ENCODE peak calls at places on chromosomes 5 and 9, in five cellular contexts. B, Y, Z, F and G are unnamed samples.

GRCh38 chr9:6302417-6302816 is 25.8 kb upstream of the TPD52L3 start:
- DNase-seq in B (no peak), Y (no peak), Z (no peak), F (no peak), G (no peak)

GRCh38 chr5:67283988-67284457 is 87.4 kb upstream of the CD180 start:
- DNase-seq in B (no peak), Y (no peak), Z (no peak), F (no peak), G (no peak)

GRCh38 chr9:118882674-118883073 is 486.6 kb downstream of the BRINP1 start:
- DNase-seq in B (peak), Y (no peak), Z (no peak), F (no peak), G (peak)

GRCh38 chr9:113520109-113520642 is 56.6 kb downstream of the RGS3 start:
- DNase-seq in B (peak), Y (no peak), Z (no peak), F (peak), G (no peak)

GRCh38 chr5:93569295-93570164 is 11.5 kb downstream of the NR2F1-AS1 start:
- DNase-seq in B (peak), Y (no peak), Z (no peak), F (no peak), G (no peak)

GRCh38 chr9:32703635-32704034 is 68.2 kb upstream of the TAF1L start:
- DNase-seq in B (no peak), Y (no peak), Z (no peak), F (no peak), G (no peak)

GRCh38 chr9:119768266-119768665 is 399.0 kb upstream of the BRINP1 start:
- DNase-seq in B (no peak), Y (no peak), Z (no peak), F (no peak), G (no peak)

GRCh38 chr9:70413798-70414775 is at the start of gene KLF9:
- DNase-seq in B (peak), Y (peak), Z (peak), F (peak), G (peak)

GRCh38 chr5:149455889-149456409 is 76.9 kb upstream of the IL17B start:
- DNase-seq in B (peak), Y (peak), Z (no peak), F (no peak), G (peak)

GRCh38 chr5:133868946-133869674 is 99.3 kb downstream of the C5orf15 start:
- DNase-seq in B (peak), Y (peak), Z (peak), F (peak), G (peak)

GRCh38 chr5:178372091-178372695 is 139.6 kb upstream of the PHYKPL start:
- DNase-seq in B (no peak), Y (no peak), Z (no peak), F (no peak), G (peak)

GRCh38 chr5:5360878-5361520 is 61.5 kb upstream of the ICE1 start:
- DNase-seq in B (no peak), Y (no peak), Z (no peak), F (no peak), G (no peak)

GRCh38 chr9:114221706-114222465 is 66.5 kb downstream of the COL27A1 start:
- DNase-seq in B (no peak), Y (no peak), Z (no peak), F (no peak), G (no peak)

GRCh38 chr5:107431998-107432397 is 238.7 kb downstream of the EFNA5 start:
- DNase-seq in B (peak), Y (no peak), Z (no peak), F (no peak), G (no peak)

GRCh38 chr5:104071887-104072286 is 509.3 kb upstream of the NUDT12 start:
- DNase-seq in B (no peak), Y (no peak), Z (no peak), F (no peak), G (no peak)

GRCh38 chr9:129080608-129081387 is at the start of gene DOLPP1:
- DNase-seq in B (peak), Y (peak), Z (peak), F (peak), G (peak)

GRCh38 chr9:121222524-121223171 is 21.0 kb upstream of the RAB14 start:
- DNase-seq in B (peak), Y (peak), Z (no peak), F (no peak), G (no peak)

GRCh38 chr9:126652140-126652558 is 38.4 kb downstream of the LMX1B start:
- DNase-seq in B (no peak), Y (no peak), Z (no peak), F (no peak), G (no peak)

GRCh38 chr5:107855171-107855570 is 184.4 kb upstream of the EFNA5 start:
- DNase-seq in B (no peak), Y (no peak), Z (no peak), F (no peak), G (no peak)

GRCh38 chr9:77585335-77585786 is 62.8 kb downstream of the GNA14 start:
- DNase-seq in B (no peak), Y (no peak), Z (no peak), F (no peak), G (no peak)

GRCh38 chr5:132257131-132258101 is at the start of gene PDLIM4:
- DNase-seq in B (peak), Y (no peak), Z (peak), F (no peak), G (peak)
- H3K4me3 ChIP-seq in B (peak), Y (no peak), Z (peak), F (no peak), G (peak)

GRCh38 chr5:151023047-151023615 is 2.7 kb downstream of the GPX3 start:
- DNase-seq in B (no peak), Y (no peak), Z (no peak), F (no peak), G (peak)

GRCh38 chr5:151021771-151022170 is 1.4 kb downstream of the GPX3 start:
- DNase-seq in B (no peak), Y (no peak), Z (no peak), F (no peak), G (no peak)

GRCh38 chr5:151023651-151024050 is 3.3 kb downstream of the GPX3 start:
- DNase-seq in B (no peak), Y (no peak), Z (no peak), F (no peak), G (peak)

GRCh38 chr5:151024440-151024839 is 4.0 kb downstream of the GPX3 start:
- DNase-seq in B (no peak), Y (no peak), Z (no peak), F (no peak), G (no peak)

DNA sequence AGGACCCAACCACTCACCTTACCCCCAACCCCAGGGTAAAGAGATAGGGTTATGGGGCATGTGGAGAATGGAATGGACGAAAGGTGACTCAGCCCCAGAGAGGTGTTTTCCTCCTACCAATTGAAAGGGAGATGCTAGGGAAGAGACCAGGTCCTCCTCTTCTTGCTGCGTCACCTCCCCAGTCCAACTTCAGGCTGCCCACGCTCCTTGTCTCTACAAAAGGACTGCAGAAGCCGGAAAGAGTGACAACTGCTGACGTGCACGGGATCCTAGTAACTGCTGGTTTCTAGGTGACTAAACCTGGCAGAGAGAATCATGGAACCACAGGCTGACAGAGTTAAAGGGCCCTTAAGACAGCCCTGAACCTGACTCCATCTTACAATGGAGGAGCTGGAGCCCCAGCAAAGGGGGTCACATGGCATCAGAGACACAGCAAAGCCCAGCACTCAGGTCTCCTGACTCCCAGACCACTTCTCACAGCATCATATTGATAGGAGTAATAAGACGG is 2.2 kb downstream of the GPX3 start:
- DNase-seq in B (peak), Y (no peak), Z (no peak), F (no peak), G (no peak)
- H3K4me3 ChIP-seq in B (no peak), Y (no peak), Z (peak), F (no peak), G (no peak)

GRCh38 chr5:86613459-86613858 is 4.3 kb upstream of the COX7C start:
- DNase-seq in B (no peak), Y (no peak), Z (no peak), F (no peak), G (no peak)

GRCh38 chr5:86617756-86618577 is at the start of gene COX7C:
- DNase-seq in B (peak), Y (peak), Z (peak), F (peak), G (peak)

GRCh38 chr5:86617309-86617755 is 409 bp upstream of the COX7C start:
- DNase-seq in B (no peak), Y (no peak), Z (no peak), F (no peak), G (no peak)
- H3K4me3 ChIP-seq in B (no peak), Y (peak), Z (no peak), F (no peak), G (peak)

DNA sequence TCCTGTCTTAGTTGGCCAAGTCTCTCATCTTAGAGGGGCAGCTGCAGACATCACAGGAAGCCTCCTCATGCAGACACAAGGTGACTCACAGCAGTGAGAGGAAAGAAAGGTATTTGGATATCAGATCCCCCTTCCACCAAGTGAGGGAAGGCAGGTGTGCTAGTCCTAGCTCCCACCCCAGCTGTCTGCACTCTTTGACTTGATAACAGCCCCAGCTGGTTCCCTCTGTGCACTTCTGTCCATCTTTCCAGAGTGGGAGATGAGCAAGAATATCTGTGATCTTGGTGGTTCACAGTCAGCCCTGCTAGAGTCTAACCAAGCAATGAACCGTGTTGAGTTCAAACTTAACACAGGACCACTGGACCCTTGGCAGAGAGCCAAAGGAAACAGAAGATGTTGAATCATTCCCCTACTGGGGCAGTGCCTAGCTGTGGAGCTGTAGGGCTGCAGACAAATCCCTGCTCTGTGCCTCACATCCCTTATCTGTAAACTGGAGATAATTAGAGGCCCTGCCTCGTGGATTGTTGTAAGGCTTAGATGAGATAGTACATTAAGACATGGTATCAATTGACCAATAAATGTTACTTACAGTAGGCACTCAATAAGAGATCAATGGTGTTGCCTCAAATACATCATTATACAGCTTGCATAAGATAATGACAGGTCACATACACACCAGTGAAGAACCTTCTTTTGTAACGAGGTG is 39.1 kb downstream of the SH3RF2 start:
- DNase-seq in B (peak), Y (peak), Z (no peak), F (no peak), G (peak)
- H3K4me3 ChIP-seq in B (no peak), Y (no peak), Z (no peak), F (no peak), G (no peak)

DNA sequence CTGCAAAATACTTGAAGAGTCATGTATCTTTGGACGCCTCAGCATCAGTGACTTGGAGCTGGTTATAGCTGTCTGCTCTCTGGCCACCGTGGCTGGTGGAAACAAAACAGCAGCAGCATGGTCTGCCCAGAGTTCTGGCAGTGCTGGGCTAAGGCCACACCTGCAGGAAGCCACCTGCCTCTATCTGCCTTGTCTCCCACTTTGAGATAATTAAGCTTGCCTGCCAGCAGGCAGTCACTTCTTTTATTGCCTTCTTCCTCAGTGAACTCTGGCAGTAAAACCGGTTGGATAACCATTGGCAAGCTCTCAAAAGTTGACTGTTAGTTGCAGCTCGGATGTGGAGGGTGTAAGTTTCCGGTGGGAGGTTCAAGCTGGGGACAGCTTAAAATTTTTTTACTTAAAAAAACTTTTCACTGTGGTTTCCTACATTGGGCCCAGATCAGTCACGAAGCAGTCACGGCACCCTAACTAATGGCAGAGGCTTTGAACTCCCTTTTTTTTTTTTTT is 4.9 kb downstream of the SMIM3 start:
- DNase-seq in B (peak), Y (peak), Z (no peak), F (peak), G (peak)
- H3K4me3 ChIP-seq in B (no peak), Y (no peak), Z (no peak), F (peak), G (no peak)

GRCh38 chr5:141199359-141200235 is at the start of gene PCDHB11:
- DNase-seq in B (no peak), Y (no peak), Z (no peak), F (no peak), G (no peak)
- H3K4me3 ChIP-seq in B (no peak), Y (no peak), Z (no peak), F (no peak), G (no peak)

DNA sequence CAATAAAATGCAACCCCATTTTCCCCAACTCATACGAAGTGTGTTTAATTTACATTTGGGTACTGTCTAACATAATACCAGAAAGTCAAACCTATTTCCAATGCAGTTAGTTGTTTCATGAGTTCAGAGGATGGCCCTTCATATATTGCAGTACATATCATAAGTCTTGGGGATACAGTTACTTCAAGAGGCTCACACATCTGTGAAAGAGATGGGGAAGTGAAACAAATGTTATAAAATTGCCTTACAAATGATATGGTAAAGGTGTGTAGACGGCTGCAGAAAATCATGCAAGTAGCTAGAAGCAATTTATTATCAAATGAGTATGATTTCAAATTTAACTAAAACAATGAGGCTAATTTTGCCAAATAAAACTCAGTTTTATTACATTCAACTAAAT is 219.0 kb upstream of the CDH12 start:
- DNase-seq in B (no peak), Y (no peak), Z (no peak), F (no peak), G (no peak)
- H3K4me3 ChIP-seq in B (no peak), Y (no peak), Z (no peak), F (no peak), G (no peak)